ENCODE peak calls at places on chromosomes 12 and 14, in four cellular contexts. A is ovary, W is fibroblast of mammary gland, X is posterior cingulate gyrus. Q is an unnamed sample.

GRCh38 chr12:110001596-110001995 is 2.4 kb downstream of the ANKRD13A start:
- DNase-seq in A (no peak), X (no peak), W (peak), Q (peak)

GRCh38 chr14:77003960-77004710 is 24.4 kb downstream of the IRF2BPL start:
- DNase-seq in W (peak), X (no peak), A (no peak), Q (peak)

GRCh38 chr12:114397978-114398881 is 7.7 kb downstream of the TBX5 start:
- DNase-seq in W (no peak), A (no peak), X (no peak), Q (no peak)

GRCh38 chr12:26271889-26272492 is 76.6 kb downstream of the SSPN start:
- DNase-seq in W (peak), X (no peak), A (peak), Q (peak)

GRCh38 chr14:105864651-105865265 is 338.4 kb downstream of the TMEM121 start:
- DNase-seq in X (no peak), W (no peak), A (peak), Q (no peak)

GRCh38 chr14:67928375-67928774 is 108.8 kb downstream of the RAD51B start:
- DNase-seq in A (no peak), W (no peak), X (no peak), Q (no peak)

GRCh38 chr12:14774074-14774943 is 29.0 kb downstream of the WBP11 start:
- DNase-seq in W (peak), X (peak), A (peak), Q (peak)

GRCh38 chr14:96847451-96847850 is 50.3 kb downstream of the VRK1 start:
- DNase-seq in W (no peak), A (no peak), X (no peak), Q (no peak)

GRCh38 chr12:3022411-3022810 is 54.8 kb upstream of the TSPAN9 start:
- DNase-seq in W (no peak), X (no peak), A (no peak), Q (no peak)

GRCh38 chr12:100348657-100349454 is 8.0 kb upstream of the SLC17A8 start:
- DNase-seq in X (no peak), A (no peak), W (peak), Q (peak)

GRCh38 chr14:61872452-61872851 is 110.2 kb downstream of the SNAPC1 start:
- DNase-seq in W (no peak), X (no peak), A (no peak), Q (no peak)

GRCh38 chr14:30291216-30291615 is 267.7 kb upstream of the G2E3 start:
- DNase-seq in W (peak), X (no peak), A (no peak), Q (peak)

GRCh38 chr12:51517800-51518199 is 73.2 kb upstream of the SCN8A start:
- DNase-seq in X (no peak), A (no peak), W (no peak), Q (no peak)

Q was measured in amniotic epithelial cell.